ENCODE peak calls at places on chromosomes 5 and 9, in four cellular contexts. Q is natural killer cell, V is bronchial epithelial cell, U is GM12864. Y is an unnamed sample.

GRCh38 chr5:72246954-72247442 is 73.0 kb downstream of the MRPS27 start:
- DNase-seq in V (peak; percentile 63), U (no peak), Q (no peak), Y (no peak)

GRCh38 chr9:5631021-5631420 is 2.1 kb downstream of the RIC1 start:
- DNase-seq in Q (no peak), U (no peak), V (no peak), Y (no peak)

GRCh38 chr5:141250576-141250975 is 5.4 kb downstream of the PCDHB15 start:
- DNase-seq in V (no peak), Q (no peak), U (no peak), Y (no peak)

GRCh38 chr5:157431544-157432200 is 28.3 kb upstream of the NIPAL4 start:
- DNase-seq in V (peak; percentile 69), Q (no peak), U (peak; percentile 57), Y (no peak)

GRCh38 chr5:180020176-180020575 is 51.4 kb downstream of the RNF130 start:
- DNase-seq in V (no peak), U (no peak), Q (peak; percentile 34), Y (no peak)

GRCh38 chr5:149128023-149128875 is 13.0 kb upstream of the ABLIM3 start:
- DNase-seq in Q (no peak), V (peak; percentile 32), U (no peak), Y (peak; percentile 17)

GRCh38 chr5:35305336-35306020 is 75.2 kb upstream of the PRLR start:
- DNase-seq in Q (no peak), U (no peak), V (no peak), Y (no peak)

GRCh38 chr5:163569284-163569683 is 63.9 kb downstream of the MAT2B start:
- DNase-seq in V (peak; percentile 12), Q (no peak), U (no peak), Y (no peak)

GRCh38 chr9:5002811-5003210 is 17.7 kb downstream of the JAK2 start:
- DNase-seq in V (no peak), U (no peak), Q (no peak), Y (no peak)

GRCh38 chr5:88634014-88634413 is 249.0 kb downstream of the MEF2C start:
- DNase-seq in U (no peak), V (no peak), Q (no peak), Y (no peak)

GRCh38 chr5:142584843-142585242 is 101.0 kb downstream of the FGF1 start:
- DNase-seq in U (no peak), Q (no peak), V (no peak), Y (no peak)

GRCh38 chr5:4730279-4730678 is 409.9 kb upstream of the ADAMTS16 start:
- DNase-seq in U (no peak), V (no peak), Q (no peak), Y (no peak)

GRCh38 chr9:128823362-128823902 is 5.1 kb downstream of the ENDOG start:
- DNase-seq in V (no peak), Q (no peak), U (no peak), Y (no peak)

GRCh38 chr5:32312194-32312681 is 501 bp downstream of the MTMR12 start:
- DNase-seq in Q (peak; percentile 49), V (peak; percentile 29), U (no peak), Y (peak; percentile 49)

GRCh38 chr9:129458155-129458661 is 162.7 kb downstream of the C9orf50 start:
- DNase-seq in U (no peak), V (no peak), Q (peak; percentile 59), Y (no peak)

GRCh38 chr9:93081931-93082330 is 14.1 kb upstream of the CARD19 start:
- DNase-seq in U (no peak), V (no peak), Q (no peak), Y (no peak)

GRCh38 chr5:152547202-152547601 is 142.1 kb upstream of the NMUR2 start:
- DNase-seq in Q (no peak), U (no peak), V (no peak), Y (no peak)

GRCh38 chr9:125631391-125632085 is 75.5 kb downstream of the MAPKAP1 start:
- DNase-seq in V (peak; percentile 44), U (no peak), Q (no peak), Y (no peak)

GRCh38 chr9:35258665-35259474 is 97.1 kb downstream of the UNC13B start:
- DNase-seq in V (peak; percentile 62), Q (no peak), U (peak; percentile 16), Y (peak; percentile 29)

GRCh38 chr5:131355972-131356528 is 92.2 kb downstream of the CDC42SE2 start:
- DNase-seq in U (no peak), V (no peak), Q (no peak), Y (no peak)

GRCh38 chr5:141223112-141223783 is at the start of gene PCDHB14:
- DNase-seq in Q (no peak), U (no peak), V (peak; percentile 13), Y (no peak)

GRCh38 chr5:56814361-56814962 is 887 bp upstream of the MAP3K1 start:
- DNase-seq in Q (peak; percentile 37), U (no peak), V (no peak), Y (no peak)

GRCh38 chr5:177538876-177539275 is 15.5 kb downstream of the FAM193B start:
- DNase-seq in V (peak; percentile 81), Q (no peak), U (no peak), Y (no peak)

GRCh38 chr5:11903121-11903613 is 1.1 kb downstream of the CTNND2 start:
- DNase-seq in U (no peak), Q (no peak), V (no peak), Y (no peak)

GRCh38 chr9:120366646-120367019 is 213.3 kb downstream of the CDK5RAP2 start:
- DNase-seq in V (peak; percentile 62), U (no peak), Q (no peak), Y (no peak)

GRCh38 chr5:74625742-74626241 is 14.7 kb downstream of the ENC1 start:
- DNase-seq in V (no peak), Q (no peak), U (no peak), Y (no peak)

GRCh38 chr9:79542735-79543504 is 28.8 kb upstream of the TLE4 start:
- DNase-seq in U (no peak), V (no peak), Q (no peak), Y (no peak)

GRCh38 chr5:37847978-37848425 is 8.2 kb upstream of the GDNF start:
- DNase-seq in Q (no peak), V (peak; percentile 99), U (peak; percentile 25), Y (no peak)

GRCh38 chr9:116543731-116544400 is 143.2 kb upstream of the TRIM32 start:
- DNase-seq in V (no peak), Q (no peak), U (no peak), Y (no peak)

GRCh38 chr5:9545959-9546851 is at the start of gene SEMA5A:
- DNase-seq in Q (no peak), U (no peak), V (peak; percentile 57), Y (peak; percentile 43)

GRCh38 chr9:134286513-134287245 is 39.6 kb upstream of the RXRA start:
- DNase-seq in V (no peak), Q (no peak), U (no peak), Y (no peak)
- TF ChIP-seq CTCF in V (no peak), Q (no peak), U (no peak), Y (no peak)

DNA sequence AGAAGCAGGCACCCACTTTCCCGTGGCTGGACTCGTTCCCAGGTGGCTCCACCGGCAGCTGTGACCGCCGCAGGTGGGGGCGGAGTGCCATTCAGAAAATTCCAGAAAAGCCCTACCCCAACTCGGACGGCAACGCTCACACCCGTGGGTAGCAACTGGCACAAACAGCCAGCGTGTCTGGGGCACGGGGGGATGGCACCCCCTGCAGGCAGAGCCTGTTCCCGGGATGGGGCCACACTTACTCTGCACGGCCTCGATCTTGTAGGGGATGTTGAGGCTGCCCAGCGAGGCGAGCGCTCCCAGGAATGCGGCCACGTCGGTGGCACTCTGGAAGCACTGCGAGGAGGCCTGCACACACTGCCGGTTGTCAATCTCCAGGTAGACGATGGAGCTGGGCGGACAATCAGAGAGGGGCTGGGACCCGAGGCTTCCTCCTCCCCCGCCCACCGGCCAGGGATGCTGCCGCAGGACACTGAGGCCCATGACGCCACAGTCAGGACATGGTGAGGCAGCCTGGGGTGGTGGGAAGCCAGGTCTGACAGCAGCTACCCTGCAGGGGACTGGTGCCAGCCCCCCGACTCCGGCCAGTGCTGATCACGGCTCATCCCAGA is 20.2 kb upstream of the SEC16A start:
- DNase-seq in U (no peak), V (no peak), Q (no peak), Y (no peak)
- TF ChIP-seq CTCF in U (no peak), V (peak; percentile 6), Q (no peak), Y (no peak)

GRCh38 chr5:61139094-61139873 is 23.0 kb downstream of the SMIM15 start:
- DNase-seq in Q (no peak), V (no peak), U (no peak), Y (no peak)
- TF ChIP-seq CTCF in Q (no peak), V (peak; percentile 11), U (peak; percentile 29), Y (no peak)

GRCh38 chr9:71628247-71628646 is 140.1 kb downstream of the CEMIP2 start:
- DNase-seq in Q (no peak), U (no peak), V (no peak), Y (no peak)

GRCh38 chr9:71627537-71627936 is 140.8 kb downstream of the CEMIP2 start:
- DNase-seq in Q (no peak), U (no peak), V (no peak), Y (no peak)

GRCh38 chr9:71620806-71621205 is 147.5 kb downstream of the CEMIP2 start:
- DNase-seq in Q (no peak), U (no peak), V (no peak), Y (no peak)

GRCh38 chr9:71626395-71626794 is 141.9 kb downstream of the CEMIP2 start:
- DNase-seq in Q (no peak), V (peak; percentile 89), U (no peak), Y (no peak)

DNA sequence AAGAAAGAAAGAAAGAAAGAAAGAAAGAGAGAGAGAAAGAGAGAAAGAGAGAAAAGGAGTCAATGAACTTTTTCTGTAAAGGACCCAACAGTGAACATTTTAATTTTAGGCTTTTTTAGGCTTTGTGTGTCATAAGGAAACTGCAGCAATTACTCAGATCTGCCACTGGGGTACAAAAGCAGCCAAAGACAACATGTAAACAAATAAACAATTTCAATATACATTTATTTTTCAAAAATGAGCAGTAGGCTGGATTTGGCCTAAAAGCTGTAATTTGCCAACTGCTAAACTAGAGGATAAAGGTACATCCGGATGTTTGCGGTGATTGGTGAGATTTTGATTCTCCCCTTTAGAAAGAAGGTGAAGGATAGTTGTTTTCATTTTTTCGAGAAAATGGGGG is 143.6 kb downstream of the CEMIP2 start:
- DNase-seq in V (no peak), U (no peak), Q (no peak), Y (no peak)
- TF ChIP-seq CTCF in V (no peak), U (peak; percentile 26), Q (no peak), Y (peak; percentile 7)

GRCh38 chr5:151055336-151055735 is 25.5 kb downstream of the TNIP1 start:
- DNase-seq in V (no peak), Q (no peak), U (no peak), Y (no peak)

GRCh38 chr5:151056367-151057306 is 24.2 kb downstream of the TNIP1 start:
- DNase-seq in U (no peak), Q (no peak), V (no peak), Y (no peak)

GRCh38 chr5:151060742-151061141 is 20.1 kb downstream of the TNIP1 start:
- DNase-seq in U (no peak), Q (no peak), V (no peak), Y (no peak)

GRCh38 chr5:151058891-151059611 is 21.8 kb downstream of the TNIP1 start:
- DNase-seq in Q (no peak), U (no peak), V (no peak), Y (no peak)

GRCh38 chr5:151058301-151058700 is 22.5 kb downstream of the TNIP1 start:
- DNase-seq in V (no peak), U (no peak), Q (no peak), Y (no peak)
- TF ChIP-seq CTCF in V (peak; percentile 11), U (peak; percentile 37), Q (no peak), Y (no peak)